ENCODE peak calls at places on chromosomes 11 and 22, in four cellular contexts. H is omental fat pad, Q is epithelial cell of esophagus, G is esophagus muscularis mucosa. C is an unnamed sample.

GRCh38 chr11:118924591-118925585 is 838 bp downstream of the BCL9L start:
- DNase-seq in H (no peak), Q (peak), G (no peak), C (no peak)

GRCh38 chr11:3169952-3170755 is 5.0 kb upstream of the OSBPL5 start:
- DNase-seq in H (no peak), Q (no peak), G (no peak), C (no peak)

GRCh38 chr11:15697437-15698236 is 582.9 kb downstream of the INSC start:
- DNase-seq in H (no peak), Q (no peak), G (peak), C (no peak)

GRCh38 chr11:44484211-44484610 is 81.3 kb upstream of the CD82 start:
- DNase-seq in H (no peak), Q (peak), G (no peak), C (peak)

GRCh38 chr22:48740086-48740730 is 1087.5 kb downstream of the BRD1 start:
- DNase-seq in H (no peak), Q (no peak), G (no peak), C (no peak)

GRCh38 chr11:64007629-64008282 is 21.5 kb downstream of the OTUB1 start:
- DNase-seq in H (peak), Q (peak), G (peak), C (no peak)

GRCh38 chr11:895331-896223 is 15.0 kb downstream of the CHID1 start:
- DNase-seq in H (no peak), Q (no peak), G (no peak), C (no peak)

GRCh38 chr11:67996622-67997459 is 7.1 kb downstream of the UNC93B1 start:
- DNase-seq in H (no peak), Q (peak), G (no peak), C (no peak)

GRCh38 chr11:99352642-99353041 is 331.9 kb downstream of the CNTN5 start:
- DNase-seq in H (no peak), Q (no peak), G (no peak), C (no peak)

GRCh38 chr22:38741166-38741565 is 14.6 kb downstream of the SUN2 start:
- DNase-seq in H (no peak), Q (no peak), G (no peak), C (no peak)

GRCh38 chr22:35601743-35602633 is 15.1 kb downstream of the MB start:
- DNase-seq in H (no peak), Q (peak), G (no peak), C (peak)

GRCh38 chr22:46738961-46739870 is 1.2 kb upstream of the CERK start:
- DNase-seq in H (no peak), Q (peak), G (no peak), C (peak)

GRCh38 chr22:44550666-44551491 is 52.8 kb upstream of the RTL6 start:
- DNase-seq in H (no peak), Q (peak), G (no peak), C (peak)

GRCh38 chr11:41044747-41045146 is 414.7 kb downstream of the LRRC4C start:
- DNase-seq in H (no peak), Q (no peak), G (no peak), C (no peak)

GRCh38 chr11:76768091-76769047 is 14.8 kb upstream of the TSKU start:
- DNase-seq in H (no peak), Q (peak), G (no peak), C (no peak)

GRCh38 chr22:40560994-40561515 is 75.5 kb downstream of the MRTFA start:
- DNase-seq in H (no peak), Q (no peak), G (no peak), C (no peak)

GRCh38 chr11:45166604-45166897 is 20.1 kb downstream of the PRDM11 start:
- DNase-seq in H (no peak), Q (no peak), G (no peak), C (no peak)

GRCh38 chr22:38760477-38761201 is 4.8 kb upstream of the SUN2 start:
- DNase-seq in H (no peak), Q (no peak), G (no peak), C (no peak)

GRCh38 chr11:102346456-102346747 is 612 bp upstream of the BIRC2 start:
- DNase-seq in H (no peak), Q (no peak), G (no peak), C (no peak)

GRCh38 chr11:113649311-113649710 is 56.8 kb downstream of the TMPRSS5 start:
- DNase-seq in H (no peak), Q (no peak), G (no peak), C (no peak)

GRCh38 chr22:44885806-44886360 is 123.9 kb downstream of the PHF21B start:
- DNase-seq in H (no peak), Q (no peak), G (no peak), C (no peak)

GRCh38 chr11:125063429-125064043 is 431 bp downstream of the SLC37A2 start:
- DNase-seq in H (no peak), Q (no peak), G (peak), C (no peak)

GRCh38 chr11:38460901-38461300 is 1862.9 kb upstream of the RAG2 start:
- DNase-seq in H (no peak), Q (peak), G (no peak), C (no peak)

GRCh38 chr22:39498802-39499201 is 3.3 kb upstream of the MIEF1 start:
- DNase-seq in H (no peak), Q (no peak), G (no peak), C (no peak)

GRCh38 chr22:26445577-26446275 is 16.7 kb downstream of the ASPHD2 start:
- DNase-seq in H (no peak), Q (no peak), G (no peak), C (no peak)

GRCh38 chr22:27105142-27106025 is 448.0 kb downstream of the MIAT start:
- DNase-seq in H (no peak), Q (peak), G (no peak), C (peak)

GRCh38 chr11:114317738-114318137 is 21.5 kb downstream of the NNMT start:
- DNase-seq in H (no peak), Q (peak), G (peak), C (peak)

GRCh38 chr22:42184852-42185251 is 54.2 kb upstream of the CYP2D6 start:
- DNase-seq in H (no peak), Q (no peak), G (no peak), C (no peak)

GRCh38 chr22:25747245-25747944 is 5.4 kb downstream of the MYO18B start:
- DNase-seq in H (peak), Q (peak), G (no peak), C (peak)

GRCh38 chr11:7600205-7600775 is 73.0 kb downstream of the CYB5R2 start:
- DNase-seq in H (no peak), Q (peak), G (no peak), C (peak)

GRCh38 chr11:31060880-31061279 is 308.7 kb downstream of the DCDC1 start:
- DNase-seq in H (no peak), Q (no peak), G (no peak), C (no peak)

GRCh38 chr22:45212992-45213751 is 27.5 kb downstream of the KIAA0930 start:
- DNase-seq in H (no peak), Q (peak), G (no peak), C (peak)

GRCh38 chr11:116970485-116971292 is 127.5 kb downstream of the SIK3 start:
- DNase-seq in H (no peak), Q (peak), G (no peak), C (no peak)

GRCh38 chr11:1298695-1299492 is 10.5 kb downstream of the TOLLIP start:
- DNase-seq in H (peak), Q (peak), G (peak), C (no peak)

GRCh38 chr11:10900686-10901415 is 43.0 kb upstream of the ZBED5 start:
- DNase-seq in H (no peak), Q (peak), G (no peak), C (peak)

GRCh38 chr22:49047461-49047860 is 780.2 kb downstream of the BRD1 start:
- DNase-seq in H (no peak), Q (no peak), G (no peak), C (no peak)

GRCh38 chr11:111357150-111358037 is 21.7 kb downstream of the POU2AF1 start:
- DNase-seq in H (no peak), Q (no peak), G (peak), C (no peak)

GRCh38 chr11:111358038-111359001 is 20.8 kb downstream of the POU2AF1 start:
- DNase-seq in H (no peak), Q (no peak), G (peak), C (no peak)

GRCh38 chr11:111361082-111361801 is 17.8 kb downstream of the POU2AF1 start:
- DNase-seq in H (no peak), Q (peak), G (no peak), C (no peak)

GRCh38 chr11:111360150-111361043 is 18.7 kb downstream of the POU2AF1 start:
- DNase-seq in H (no peak), Q (no peak), G (peak), C (no peak)

DNA sequence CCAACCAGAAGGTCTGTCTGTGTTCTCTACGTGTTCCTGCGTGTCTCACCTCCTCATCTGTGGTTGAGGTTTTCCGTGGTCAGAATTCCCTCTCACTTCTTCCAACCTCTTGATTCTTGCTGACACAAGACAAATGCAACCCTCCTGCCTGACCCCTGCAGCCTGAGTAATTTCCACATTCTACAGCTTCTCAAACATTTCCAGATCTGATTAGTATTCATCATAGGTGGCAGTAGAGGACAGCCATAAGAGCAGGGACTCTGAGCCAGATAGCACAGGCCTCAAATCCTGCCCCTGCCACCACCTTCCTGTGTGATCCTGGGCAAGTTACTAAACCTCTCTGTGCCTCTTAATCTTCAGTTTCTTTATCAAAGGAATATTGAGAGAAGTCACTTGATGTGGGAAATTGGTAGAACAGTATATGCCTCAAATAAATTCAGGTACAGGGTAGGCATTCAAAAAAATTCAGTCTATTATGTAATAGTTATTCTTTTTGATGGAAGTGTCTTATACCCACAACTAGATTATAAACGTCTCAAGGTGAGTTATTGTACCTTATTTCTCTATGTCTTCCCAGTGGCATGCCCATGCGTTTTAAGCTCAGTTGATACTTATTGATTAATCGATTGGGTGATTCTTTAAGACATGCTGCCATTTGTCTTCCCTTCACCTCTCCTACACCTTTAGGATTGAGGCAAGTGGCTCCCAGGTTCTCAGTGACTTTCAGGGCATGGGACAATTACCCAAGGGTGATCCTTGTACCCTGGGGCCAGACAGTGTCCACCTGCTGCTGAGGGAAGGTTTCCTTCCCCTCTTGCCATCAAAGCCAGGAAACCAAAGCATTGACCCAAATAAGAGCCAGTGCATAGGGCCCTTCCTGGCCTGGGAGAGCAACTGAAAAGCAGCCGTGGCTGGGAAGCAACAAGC is 19.6 kb downstream of the POU2AF1 start:
- DNase-seq in H (no peak), Q (peak), G (peak), C (no peak)
- TF ChIP-seq CTCF in H (no peak), Q (peak), G (no peak), C (no peak)

GRCh38 chr11:8959546-8960166 is 4.6 kb downstream of the TMEM9B start:
- DNase-seq in H (no peak), Q (peak), G (no peak), C (peak)
- TF ChIP-seq CTCF in H (no peak), Q (peak), G (peak), C (peak)

GRCh38 chr22:19910180-19910744 is 31.3 kb upstream of the COMT start:
- DNase-seq in H (no peak), Q (no peak), G (no peak), C (no peak)
- TF ChIP-seq CTCF in H (no peak), Q (no peak), G (no peak), C (peak)

GRCh38 chr11:78149646-78150045 is 10.2 kb upstream of the ALG8 start:
- DNase-seq in H (no peak), Q (peak), G (no peak), C (peak)
- TF ChIP-seq CTCF in H (no peak), Q (peak), G (peak), C (peak)

GRCh38 chr22:22144858-22145257 is 99.7 kb upstream of the VPREB1 start:
- DNase-seq in H (no peak), Q (peak), G (no peak), C (no peak)
- TF ChIP-seq CTCF in H (no peak), Q (no peak), G (no peak), C (peak)

GRCh38 chr11:32071811-32072210 is 19.1 kb upstream of the RCN1 start:
- DNase-seq in H (no peak), Q (peak), G (no peak), C (peak)
- TF ChIP-seq CTCF in H (no peak), Q (peak), G (no peak), C (peak)